ENCODE peak calls at places on chromosomes 3 and 15, in four cellular contexts. G, W, R and C are unnamed samples.
A peak's percentile ranks its signal among the peaks of the same experiment; 100 is the strongest.

GRCh38 chr3:119831941-119832371 is 50.1 kb downstream of the NR1I2 start:
- DNase-seq in W (no peak), R (no peak), G (no peak), C (no peak)

GRCh38 chr15:81146006-81146405 is 11.9 kb downstream of the CFAP161 start:
- DNase-seq in W (no peak), G (no peak), R (no peak), C (no peak)

GRCh38 chr15:31402511-31403056 is 75.9 kb downstream of the KLF13 start:
- DNase-seq in G (no peak), W (no peak), R (no peak), C (no peak)

GRCh38 chr15:79844221-79844620 is 52.6 kb downstream of the MTHFS start:
- DNase-seq in G (no peak), W (no peak), R (no peak), C (no peak)

GRCh38 chr3:125163739-125164601 is 48.6 kb downstream of the SLC12A8 start:
- DNase-seq in R (no peak), G (no peak), W (no peak), C (no peak)

GRCh38 chr3:29335438-29335837 is 54.6 kb downstream of the RBMS3 start:
- DNase-seq in R (no peak), W (no peak), G (no peak), C (no peak)

GRCh38 chr15:98959640-98960007 is 48.0 kb downstream of the PGPEP1L start:
- DNase-seq in G (no peak), R (no peak), W (no peak), C (no peak)

GRCh38 chr15:77028451-77029165 is 33.7 kb downstream of the PSTPIP1 start:
- DNase-seq in G (no peak), W (no peak), R (no peak), C (peak; percentile 6)

GRCh38 chr15:40845511-40846284 is 1.9 kb downstream of the SPINT1 start:
- DNase-seq in R (no peak), G (no peak), W (no peak), C (no peak)

GRCh38 chr3:58308728-58309127 is 2.4 kb downstream of the HTD2 start:
- DNase-seq in G (no peak), R (no peak), W (no peak), C (no peak)

GRCh38 chr15:90463381-90463780 is 66.3 kb upstream of the CRTC3 start:
- DNase-seq in W (no peak), R (no peak), G (no peak), C (no peak)

GRCh38 chr3:12896206-12896697 is 54.9 kb upstream of the RPL32 start:
- DNase-seq in W (no peak), G (peak; percentile 54), R (no peak), C (no peak)

DNA sequence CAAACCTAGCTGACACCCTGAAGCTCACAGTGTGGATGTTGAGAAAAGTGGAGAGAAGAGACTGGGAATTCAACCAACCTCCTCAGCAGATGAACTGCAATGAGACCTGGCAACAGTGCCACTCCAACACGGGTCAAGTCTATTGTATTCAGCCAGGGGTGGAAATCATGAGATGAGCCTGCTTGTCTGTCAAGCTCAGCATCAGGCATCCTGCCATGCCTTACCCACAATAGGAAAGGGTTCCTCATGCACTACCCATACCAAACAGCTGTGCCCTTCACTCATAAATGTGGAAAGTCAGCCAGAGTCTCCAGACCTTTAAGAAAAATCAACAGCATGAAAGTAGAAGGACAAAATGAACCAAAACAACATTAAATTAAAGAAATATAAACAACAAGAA is 542.1 kb downstream of the EPHB1 start:
- DNase-seq in G (no peak), R (no peak), W (no peak), C (no peak)
- TF ChIP-seq TAF1 in G (no peak), R (no peak), W (no peak), C (no peak)

DNA sequence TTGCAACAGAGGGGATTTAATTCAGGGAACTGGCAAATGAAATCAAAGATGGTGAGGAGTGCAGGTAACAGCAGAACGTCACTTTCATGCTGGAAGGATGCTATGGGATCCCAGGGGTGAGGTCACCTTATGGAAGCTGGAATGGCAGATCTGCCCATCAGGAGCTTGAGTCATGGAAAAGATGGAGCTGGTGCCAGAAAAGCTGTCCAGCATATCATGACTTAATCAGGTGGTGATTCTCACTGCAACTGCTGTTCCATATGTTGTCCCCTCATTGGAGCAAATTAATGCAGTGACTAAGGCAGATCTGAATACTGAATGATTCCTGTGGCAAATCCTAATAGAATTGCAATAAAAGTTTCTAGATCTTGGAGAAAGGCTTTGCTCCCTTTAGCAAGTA is 38.4 kb downstream of the HHLA2 start:
- DNase-seq in W (no peak), R (no peak), G (no peak), C (no peak)
- TF ChIP-seq POLR2A in W (no peak), R (no peak), G (no peak), C (no peak)

DNA sequence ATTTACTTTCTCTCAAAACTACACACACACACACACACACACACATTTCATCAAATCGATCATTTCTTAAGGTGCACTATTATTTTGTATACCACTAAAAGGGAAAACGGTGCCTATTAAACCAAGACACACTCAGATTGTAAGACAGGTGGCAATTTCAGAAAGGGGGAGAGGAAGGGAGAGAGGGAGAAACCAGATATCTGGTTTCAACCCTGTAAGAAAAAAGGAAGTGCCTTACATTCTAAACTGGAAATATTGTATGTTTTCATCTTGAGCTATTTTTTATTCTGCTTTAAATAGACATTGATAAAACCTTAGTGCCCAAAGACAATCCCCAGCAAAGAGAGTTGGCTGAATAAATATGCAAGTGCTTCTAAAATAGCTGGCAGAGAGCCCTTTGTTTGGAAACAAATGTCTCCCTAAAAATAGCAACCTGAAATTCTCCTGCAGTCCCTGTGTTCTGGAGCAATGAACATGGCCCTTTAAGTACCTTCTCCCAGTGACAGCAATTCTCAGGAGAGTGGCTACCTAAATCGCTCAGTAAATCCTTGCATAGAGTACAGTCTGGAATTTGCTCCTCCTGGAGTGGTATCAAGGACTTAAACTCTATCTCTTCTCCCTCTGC is 85.7 kb downstream of the RARB start:
- DNase-seq in W (no peak), G (no peak), R (no peak), C (no peak)
- TF ChIP-seq TAF1 in W (no peak), G (no peak), R (no peak), C (no peak)

GRCh38 chr3:70201975-70202374 is 110.5 kb downstream of the MDFIC2 start:
- DNase-seq in W (no peak), G (no peak), R (no peak), C (no peak)
- TF ChIP-seq POLR2A in W (no peak), G (no peak), R (no peak), C (no peak)

DNA sequence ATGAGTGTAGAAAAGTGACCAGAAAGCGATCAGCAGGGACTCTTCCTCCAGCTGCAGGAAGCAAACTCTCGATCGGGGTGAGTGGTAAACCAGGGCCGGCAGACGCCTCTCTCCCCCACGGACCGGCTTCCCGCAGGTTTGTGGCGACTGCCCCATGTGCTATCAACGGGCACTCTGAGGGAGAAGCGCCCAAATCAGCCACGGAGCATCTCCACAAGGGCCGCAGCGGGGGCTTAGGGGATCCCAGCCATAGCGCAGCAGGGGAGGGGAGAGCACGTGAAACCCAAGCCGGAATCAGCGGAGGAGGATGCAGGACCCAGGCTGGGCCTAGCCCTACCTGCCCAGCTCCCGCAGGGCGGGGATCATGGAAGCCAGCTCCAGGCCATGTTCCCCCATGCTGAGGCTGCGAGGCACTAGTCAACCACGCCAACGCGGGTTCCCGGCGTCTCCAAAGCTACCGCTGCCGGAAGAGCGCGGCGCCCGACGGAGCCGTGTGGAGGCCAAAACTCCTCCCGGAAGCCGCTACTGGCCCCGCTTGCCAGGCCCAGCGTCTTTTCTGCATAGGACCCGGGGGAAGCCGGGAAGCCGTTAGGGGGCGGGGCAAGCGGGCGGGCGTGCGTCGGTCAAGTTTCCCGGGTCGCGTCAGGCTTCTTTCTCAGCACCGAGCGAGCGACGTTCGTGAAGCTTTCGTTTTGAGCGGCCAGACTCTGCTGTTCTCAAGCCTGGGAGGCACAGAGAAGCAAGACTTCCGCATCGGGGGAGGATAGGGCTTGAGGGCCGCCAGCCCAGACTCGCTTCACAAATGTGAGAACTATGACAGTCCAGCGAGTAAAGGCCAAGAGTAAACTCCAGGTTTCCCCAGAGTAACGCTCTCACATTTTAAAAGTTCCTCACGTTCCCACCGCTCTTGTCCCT is at the start of gene ATR:
- DNase-seq in R (peak; percentile 84), G (peak; percentile 91), W (peak; percentile 83), C (peak; percentile 85)
- TF ChIP-seq TAF1 in R (peak; percentile 96), G (peak; percentile 81), W (peak; percentile 90), C (peak; percentile 96)

GRCh38 chr3:127686512-127686894 is 13.8 kb downstream of the ABTB1 start:
- DNase-seq in W (no peak), R (no peak), G (no peak), C (no peak)

GRCh38 chr3:127688416-127689265 is 15.9 kb downstream of the ABTB1 start:
- DNase-seq in W (no peak), G (no peak), R (no peak), C (no peak)

GRCh38 chr3:127689266-127689860 is 16.6 kb downstream of the ABTB1 start:
- DNase-seq in R (no peak), G (no peak), W (no peak), C (no peak)

GRCh38 chr3:127687228-127687737 is 14.5 kb downstream of the ABTB1 start:
- DNase-seq in R (no peak), W (no peak), G (no peak), C (no peak)

DNA sequence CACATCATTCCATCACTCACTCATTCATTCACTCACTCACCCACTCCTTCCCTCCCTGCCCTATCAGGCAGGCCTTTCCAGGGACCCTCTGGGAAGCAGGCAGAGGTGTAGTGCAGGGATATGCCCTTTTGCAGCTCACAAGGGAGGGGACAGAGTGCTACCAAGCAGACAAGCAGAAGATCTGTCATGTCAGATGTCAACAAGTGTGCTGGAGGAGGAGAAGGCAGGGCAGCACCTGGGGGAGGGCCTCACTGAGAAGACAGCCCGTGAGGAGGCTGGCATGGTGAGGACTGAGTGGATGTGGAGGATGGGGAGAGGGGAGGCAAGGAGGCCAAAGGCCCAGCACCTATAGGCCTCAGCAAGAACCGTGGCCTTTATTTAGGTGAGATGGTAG is 15.3 kb downstream of the ABTB1 start:
- DNase-seq in G (no peak), W (no peak), R (no peak), C (no peak)
- TF ChIP-seq POLR2A in G (no peak), W (no peak), R (no peak), C (no peak)

DNA sequence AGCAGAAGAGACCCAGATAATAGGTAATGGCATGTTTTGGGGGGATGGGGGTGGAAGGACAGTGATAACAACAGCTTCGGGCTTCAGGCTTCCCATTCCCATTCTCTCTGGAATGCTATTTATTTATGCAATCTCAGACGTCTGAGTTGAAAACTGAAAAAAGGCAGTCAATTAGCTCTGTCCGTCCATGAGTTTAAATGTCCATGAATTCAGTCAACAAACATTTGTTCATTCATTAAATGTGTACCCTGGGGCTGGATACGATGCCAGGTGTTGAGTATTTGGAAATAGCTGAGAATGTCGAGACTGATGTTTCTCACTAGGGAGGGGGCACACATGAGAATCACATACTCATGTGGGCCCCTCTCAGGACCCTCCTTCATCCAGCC is 42.4 kb downstream of the AMOTL2 start:
- DNase-seq in G (no peak), R (no peak), W (no peak), C (no peak)
- TF ChIP-seq TAF1 in G (no peak), R (no peak), W (no peak), C (no peak)

DNA sequence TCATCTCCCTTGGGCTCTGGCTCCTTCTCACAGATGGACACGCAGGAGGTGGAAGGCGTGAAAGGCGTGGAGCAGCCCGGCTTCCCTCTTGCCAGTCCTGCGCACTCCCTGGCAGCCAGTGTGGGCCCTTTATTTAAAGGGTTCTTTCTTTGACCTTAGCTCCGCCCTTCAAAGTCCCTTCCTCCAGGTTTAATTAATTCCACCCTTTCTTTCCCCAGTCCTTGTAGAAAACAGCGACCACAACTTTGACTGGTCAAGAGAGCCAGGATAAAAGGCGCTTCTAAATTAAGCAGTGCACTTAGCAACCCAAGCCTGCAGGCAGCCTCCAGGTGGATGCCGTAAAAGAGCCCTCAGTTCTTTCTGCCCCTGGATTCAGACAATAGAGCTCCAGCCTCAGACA is at the start of gene HDC:
- DNase-seq in W (no peak), G (no peak), R (no peak), C (no peak)
- TF ChIP-seq POLR2A in W (no peak), G (no peak), R (no peak), C (no peak)